ENCODE peak calls at places on chromosomes 5 and 9, in seven cellular contexts. C, U, R, I, T, E and P are unnamed samples.

GRCh38 chr9:10876333-10876732 is 263.5 kb upstream of the PTPRD start:
- DNase-seq in E (peak), C (no peak), T (no peak), U (no peak), R (no peak), I (no peak), P (no peak)

GRCh38 chr5:74355041-74355440 is 285.5 kb downstream of the ENC1 start:
- DNase-seq in R (no peak), C (no peak), T (no peak), E (no peak), I (no peak), U (no peak), P (no peak)

GRCh38 chr5:759111-759741 is 25.3 kb downstream of the ZDHHC11B start:
- DNase-seq in E (no peak), I (no peak), U (peak), C (peak), T (no peak), R (peak), P (peak)

GRCh38 chr5:54520438-54520846 is 2.9 kb downstream of the SNX18 start:
- DNase-seq in I (no peak), U (no peak), T (no peak), E (peak), R (no peak), C (no peak), P (peak)

GRCh38 chr5:91339053-91339710 is 43.9 kb downstream of the ARRDC3 start:
- DNase-seq in T (no peak), C (no peak), I (no peak), E (no peak), U (no peak), R (no peak), P (no peak)

GRCh38 chr9:104287255-104287872 is 193.3 kb downstream of the SMC2 start:
- DNase-seq in E (no peak), R (no peak), U (no peak), I (no peak), T (no peak), C (no peak), P (no peak)

GRCh38 chr9:135976531-135976930 is 15.4 kb upstream of the UBAC1 start:
- DNase-seq in T (no peak), C (no peak), I (no peak), E (no peak), R (no peak), U (no peak), P (no peak)

GRCh38 chr5:73363911-73364730 is 84.5 kb downstream of the FOXD1 start:
- DNase-seq in I (no peak), U (no peak), R (no peak), T (no peak), E (peak), C (no peak), P (no peak)

GRCh38 chr9:79896390-79896789 is 324.6 kb downstream of the TLE4 start:
- DNase-seq in U (no peak), I (no peak), C (no peak), T (no peak), E (peak), R (no peak), P (no peak)

GRCh38 chr5:113187879-113188278 is 211.3 kb downstream of the DCP2 start:
- DNase-seq in U (no peak), C (no peak), R (no peak), I (no peak), E (no peak), T (no peak), P (no peak)

GRCh38 chr5:173530547-173530946 is 85.9 kb downstream of the BOD1 start:
- DNase-seq in E (peak), C (no peak), U (no peak), T (no peak), I (no peak), R (no peak), P (peak)

GRCh38 chr5:170791325-170791954 is 7.9 kb downstream of the GABRP start:
- DNase-seq in T (no peak), E (peak), I (peak), R (peak), C (peak), U (peak), P (peak)

GRCh38 chr9:93468763-93469456 is 15.5 kb upstream of the FAM120AOS start:
- DNase-seq in I (no peak), R (no peak), U (no peak), T (no peak), E (peak), C (no peak), P (no peak)

GRCh38 chr5:180238631-180239030 is 29.6 kb upstream of the RASGEF1C start:
- DNase-seq in U (no peak), I (no peak), T (no peak), R (no peak), E (no peak), C (no peak), P (no peak)

GRCh38 chr5:78495800-78496199 is 135.4 kb downstream of the SCAMP1 start:
- DNase-seq in R (no peak), C (no peak), T (no peak), I (no peak), E (no peak), U (no peak), P (no peak)

GRCh38 chr5:95178046-95178651 is 106.7 kb downstream of the MCTP1 start:
- DNase-seq in E (no peak), I (no peak), C (no peak), T (no peak), U (no peak), R (no peak), P (peak)

GRCh38 chr9:124270504-124271335 is 13.0 kb downstream of the NEK6 start:
- DNase-seq in C (no peak), E (no peak), U (peak), I (no peak), R (peak), T (no peak), P (no peak)

GRCh38 chr9:81549500-81550206 is 139.7 kb downstream of the TLE1 start:
- DNase-seq in U (no peak), I (no peak), C (no peak), R (peak), T (no peak), E (no peak), P (peak)

GRCh38 chr9:72271617-72272478 is 93.2 kb downstream of the ZFAND5 start:
- DNase-seq in U (no peak), E (peak), R (peak), T (peak), C (peak), I (peak), P (peak)

GRCh38 chr9:35661756-35662350 is 3.1 kb downstream of the ARHGEF39 start:
- DNase-seq in C (no peak), I (no peak), R (no peak), U (no peak), T (peak), E (no peak), P (no peak)

GRCh38 chr5:172659909-172660628 is 19.0 kb downstream of the NEURL1B start:
- DNase-seq in E (peak), I (peak), T (no peak), C (no peak), R (peak), U (peak), P (peak)

GRCh38 chr9:126160067-126160853 is 166.4 kb upstream of the MVB12B start:
- DNase-seq in I (no peak), C (no peak), R (no peak), U (no peak), T (no peak), E (no peak), P (no peak)

GRCh38 chr9:91207481-91207888 is 154.2 kb downstream of the AUH start:
- DNase-seq in R (no peak), U (no peak), T (no peak), I (no peak), C (no peak), E (no peak), P (no peak)

GRCh38 chr9:106874657-106875056 is 11.7 kb downstream of the ZNF462 start:
- DNase-seq in E (peak), R (no peak), I (no peak), C (no peak), U (no peak), T (no peak), P (no peak)